ENCODE peak calls at places on chromosomes 13 and 19, in four cellular contexts. Q, H, R and L are unnamed samples.

GRCh38 chr13:38369058-38369457 is 19.4 kb downstream of the UFM1 start:
- DNase-seq in Q (no peak), H (no peak), R (no peak), L (no peak)

GRCh38 chr19:982567-983170 is 1.5 kb upstream of the WDR18 start:
- DNase-seq in Q (peak; percentile 55), H (peak; percentile 89), R (peak; percentile 59), L (peak; percentile 52)

GRCh38 chr19:43748685-43749084 is 6.1 kb downstream of the SMG9 start:
- DNase-seq in Q (no peak), H (no peak), R (no peak), L (no peak)

GRCh38 chr13:28761586-28761985 is 42.8 kb upstream of the SLC46A3 start:
- DNase-seq in Q (no peak), H (no peak), R (no peak), L (no peak)

GRCh38 chr13:19864018-19864338 is 529 bp upstream of the ZMYM5 start:
- DNase-seq in Q (no peak), H (no peak), R (peak; percentile 80), L (peak; percentile 81)

GRCh38 chr13:21348771-21349170 is 110.3 kb downstream of the ZDHHC20 start:
- DNase-seq in Q (no peak), H (no peak), R (no peak), L (peak; percentile 22)

GRCh38 chr13:114035583-114036501 is 62.0 kb upstream of the C13orf46 start:
- DNase-seq in Q (peak; percentile 50), H (peak; percentile 51), R (no peak), L (peak; percentile 20)

GRCh38 chr13:42056585-42056984 is 8.1 kb downstream of the DGKH start:
- DNase-seq in Q (no peak), H (no peak), R (no peak), L (no peak)

GRCh38 chr13:53342623-53343022 is 314.0 kb downstream of the OLFM4 start:
- DNase-seq in Q (no peak), H (no peak), R (no peak), L (no peak)

GRCh38 chr13:66952507-66952906 is 277.6 kb downstream of the PCDH9 start:
- DNase-seq in Q (no peak), H (no peak), R (no peak), L (no peak)

GRCh38 chr19:13330285-13330684 is 176.0 kb downstream of the CACNA1A start:
- DNase-seq in Q (no peak), H (no peak), R (no peak), L (no peak)

GRCh38 chr19:13337181-13337580 is 169.1 kb downstream of the CACNA1A start:
- DNase-seq in Q (no peak), H (no peak), R (no peak), L (no peak)

GRCh38 chr19:13339869-13340268 is 166.4 kb downstream of the CACNA1A start:
- DNase-seq in Q (no peak), H (no peak), R (no peak), L (no peak)

GRCh38 chr19:13329766-13330165 is 176.5 kb downstream of the CACNA1A start:
- DNase-seq in Q (no peak), H (no peak), R (no peak), L (no peak)

GRCh38 chr19:13334801-13335481 is 171.3 kb downstream of the CACNA1A start:
- DNase-seq in Q (no peak), H (no peak), R (no peak), L (no peak)
- TF ChIP-seq CTCF in Q (no peak), H (no peak), R (no peak), L (no peak)

GRCh38 chr19:45223879-45224278 is 21.3 kb downstream of the EXOC3L2 start:
- DNase-seq in Q (no peak), H (no peak), R (no peak), L (no peak)
- H3K4me3 ChIP-seq in Q (no peak overlapping the region), H (no peak overlapping the region), R (no peak overlapping the region), L (no peak overlapping the region)

GRCh38 chr19:49689133-49690072 is at the start of gene ADM5:
- DNase-seq in Q (no peak), H (peak; percentile 56), R (no peak), L (no peak)
- TF ChIP-seq CTCF in Q (peak; percentile 36), H (peak; percentile 58), R (no peak), L (peak; percentile 41)

GRCh38 chr13:40660692-40661091 is 5.7 kb downstream of the FOXO1 start:
- DNase-seq in Q (no peak), H (no peak), R (no peak), L (no peak)

GRCh38 chr13:40657961-40658360 is 8.5 kb downstream of the FOXO1 start:
- DNase-seq in Q (no peak), H (no peak), R (no peak), L (no peak)

GRCh38 chr13:40660270-40660669 is 6.2 kb downstream of the FOXO1 start:
- DNase-seq in Q (no peak), H (no peak), R (no peak), L (no peak)

GRCh38 chr13:40656358-40656757 is 10.1 kb downstream of the FOXO1 start:
- DNase-seq in Q (no peak), H (no peak), R (no peak), L (no peak)

DNA sequence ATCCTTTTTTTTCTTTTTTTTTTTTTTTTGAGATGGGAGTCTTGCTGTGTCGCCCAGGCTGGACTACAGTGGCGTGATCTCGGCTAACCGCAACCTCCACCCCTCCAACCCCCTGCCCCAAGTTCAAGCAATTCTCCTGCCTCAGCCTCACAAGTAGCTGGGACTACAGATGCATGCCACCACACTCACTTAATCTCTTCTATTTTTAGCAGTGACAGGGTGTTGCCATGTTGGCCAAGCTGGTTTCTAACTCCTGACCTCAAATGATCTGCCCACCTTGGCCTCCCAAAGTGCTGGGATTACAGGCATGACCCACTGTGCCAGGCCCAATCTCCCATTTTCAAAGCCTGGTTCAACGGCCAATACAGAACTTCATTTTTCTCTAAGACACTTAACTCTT is 9.1 kb downstream of the FOXO1 start:
- DNase-seq in Q (no peak), H (no peak), R (no peak), L (no peak)
- H3K4me3 ChIP-seq in Q (no peak overlapping the region), H (no peak overlapping the region), R (no peak overlapping the region), L (no peak overlapping the region)